ENCODE peak calls at places on chromosome 22, in eight cellular contexts. S is stimulated activated CD4-positive, alpha-beta T cell treated with anti-CD3 and anti-CD28 coated beads, Interleukin-12 subunit alpha, Interleukin-12 subunit beta, amount 100 ng/mL, for 4 hours; F is HS-5; Y is ovary; D is fibroblast of pulmonary artery; Q is M059J; E is SHP77; W is T follicular helper cell. J is an unnamed sample.

GRCh38 chr22:30186535-30186934 is 60.0 kb downstream of the LIF start:
- DNase-seq in S (no peak), F (no peak), Y (no peak), D (no peak), Q (no peak), E (peak), W (no peak), J (no peak)

GRCh38 chr22:49294656-49295464 is 532.8 kb downstream of the BRD1 start:
- DNase-seq in S (no peak), F (no peak), Y (no peak), D (no peak), Q (no peak), E (no peak), W (no peak), J (peak)

GRCh38 chr22:30502153-30502552 is 3.3 kb downstream of the SEC14L4 start:
- DNase-seq in S (no peak), F (no peak), Y (no peak), D (no peak), Q (no peak), E (no peak), W (no peak), J (no peak)

GRCh38 chr22:40289991-40290459 is 56.3 kb upstream of the ADSL start:
- DNase-seq in S (peak), F (no peak), Y (no peak), D (no peak), Q (no peak), E (no peak), W (peak), J (no peak)

GRCh38 chr22:41260871-41261270 is 20.1 kb upstream of the CHADL start:
- DNase-seq in S (no peak), F (no peak), Y (no peak), D (no peak), Q (no peak), E (no peak), W (no peak), J (no peak)

GRCh38 chr22:45511847-45512261 is 9.2 kb downstream of the FBLN1 start:
- DNase-seq in S (no peak), F (peak), Y (peak), D (peak), Q (peak), E (no peak), W (no peak), J (peak)

GRCh38 chr22:28885939-28886338 is 2.6 kb downstream of the ZNRF3 start:
- DNase-seq in S (no peak), F (no peak), Y (no peak), D (no peak), Q (no peak), E (no peak), W (no peak), J (no peak)

GRCh38 chr22:17164392-17165024 is 5.4 kb upstream of the HDHD5 start:
- DNase-seq in S (no peak), F (no peak), Y (no peak), D (no peak), Q (no peak), E (no peak), W (no peak), J (no peak)

GRCh38 chr22:17734197-17734596 is 40.1 kb downstream of the BID start:
- DNase-seq in S (no peak), F (no peak), Y (no peak), D (peak), Q (peak), E (no peak), W (no peak), J (no peak)

GRCh38 chr22:39173787-39174497 is 21.5 kb upstream of the CBX7 start:
- DNase-seq in S (no peak), F (no peak), Y (peak), D (no peak), Q (peak), E (no peak), W (no peak), J (no peak)

GRCh38 chr22:20262582-20263147 is 5.5 kb downstream of the RTN4R start:
- DNase-seq in S (no peak), F (no peak), Y (no peak), D (no peak), Q (no peak), E (no peak), W (no peak), J (no peak)

GRCh38 chr22:32897400-32897799 is 95.9 kb downstream of the TIMP3 start:
- DNase-seq in S (no peak), F (no peak), Y (no peak), D (peak), Q (peak), E (no peak), W (no peak), J (no peak)

GRCh38 chr22:39601180-39601535 is 30.6 kb downstream of the CACNA1I start:
- DNase-seq in S (no peak), F (no peak), Y (no peak), D (no peak), Q (no peak), E (no peak), W (no peak), J (no peak)

GRCh38 chr22:17492247-17492646 is 71.1 kb upstream of the SLC25A18 start:
- DNase-seq in S (no peak), F (no peak), Y (peak), D (no peak), Q (no peak), E (no peak), W (no peak), J (no peak)

GRCh38 chr22:20239951-20240773 is 28.0 kb downstream of the RTN4R start:
- DNase-seq in S (no peak), F (no peak), Y (peak), D (peak), Q (no peak), E (no peak), W (no peak), J (no peak)

J was measured in aorta.